ENCODE peak calls at places on chromosomes 3 and 15, in nine cellular contexts. V is upper lobe of left lung, O is AG09309, S is H7, G is heart left ventricle, H is WTC11, M is NCI-H446 treated with DMSO at 0.1 percent for 48 hours, P is GM04504, I is activated T-cell treated with anti-CD3 and anti-CD28 coated beads for 1 hour. W is an unnamed sample.

GRCh38 chr15:51093865-51094605 is 671 bp downstream of the TNFAIP8L3 start:
- DNase-seq in H (peak), V (peak), G (peak), S (peak), I (no peak), O (no peak), M (no peak), P (no peak), W (peak)

GRCh38 chr3:179768080-179768479 is 115.2 kb downstream of the USP13 start:
- DNase-seq in P (peak), G (no peak), H (peak), S (peak), I (no peak), M (no peak), V (no peak), O (peak), W (peak)

GRCh38 chr15:42148808-42149492 is 7.5 kb downstream of the PLA2G4F start:
- DNase-seq in V (no peak), G (no peak), P (no peak), I (no peak), H (no peak), O (no peak), S (peak), M (no peak), W (no peak)

GRCh38 chr3:50518441-50518840 is 15.0 kb upstream of the CACNA2D2 start:
- DNase-seq in S (no peak), O (no peak), V (no peak), M (peak), G (no peak), H (no peak), P (no peak), I (no peak), W (no peak)

GRCh38 chr3:184361932-184362667 is 590 bp downstream of the POLR2H start:
- DNase-seq in I (peak), P (no peak), H (peak), S (no peak), O (no peak), M (no peak), G (peak), V (peak), W (peak)

GRCh38 chr3:61562810-61563613 is 1.6 kb downstream of the PTPRG start:
- DNase-seq in G (peak), O (no peak), P (no peak), M (no peak), I (no peak), V (peak), H (peak), S (peak), W (peak)

GRCh38 chr3:189324538-189325138 is 152.9 kb downstream of the TPRG1 start:
- DNase-seq in G (no peak), H (no peak), P (peak), I (peak), S (no peak), O (peak), V (no peak), M (peak), W (peak)

GRCh38 chr3:129114455-129114854 is 7.1 kb downstream of the RAB43 start:
- DNase-seq in H (no peak), P (no peak), G (no peak), M (no peak), V (no peak), S (no peak), O (no peak), I (no peak), W (no peak)

GRCh38 chr15:81567924-81568323 is 193.9 kb upstream of the TMC3 start:
- DNase-seq in O (no peak), M (no peak), H (no peak), G (no peak), S (peak), V (no peak), I (no peak), P (no peak), W (no peak)

W was measured in astrocyte of the hippocampus.